ENCODE peak calls at places on chromosomes 5 and 9, in six cellular contexts. T is AG09309, S is BE2C, M is progenitor cell of endocrine pancreas, A is IMR-90, C is fibroblast of mammary gland. B is an unnamed sample.

GRCh38 chr5:78405820-78406750 is 45.7 kb downstream of the SCAMP1 start:
- DNase-seq in T (no peak), S (no peak), M (no peak), A (peak), C (peak), B (peak)

GRCh38 chr5:1548702-1549523 is 25.2 kb upstream of the LPCAT1 start:
- DNase-seq in T (no peak), S (no peak), M (no peak), A (no peak), C (no peak), B (no peak)

GRCh38 chr9:90071257-90071656 is 466.4 kb downstream of the GADD45G start:
- DNase-seq in T (no peak), S (no peak), M (no peak), A (no peak), C (no peak), B (no peak)

GRCh38 chr5:54993318-54993717 is 7.9 kb upstream of the ESM1 start:
- DNase-seq in T (no peak), S (no peak), M (no peak), A (peak), C (no peak), B (no peak)

GRCh38 chr5:56155992-56156584 is 77.0 kb downstream of the ANKRD55 start:
- DNase-seq in T (no peak), S (no peak), M (no peak), A (no peak), C (no peak), B (no peak)

GRCh38 chr5:96332535-96333396 is 100.3 kb downstream of the PCSK1 start:
- DNase-seq in T (no peak), S (no peak), M (no peak), A (no peak), C (no peak), B (no peak)

GRCh38 chr9:80369641-80370040 is 797.9 kb downstream of the TLE4 start:
- DNase-seq in T (no peak), S (no peak), M (no peak), A (no peak), C (peak), B (no peak)

GRCh38 chr5:170154297-170154696 is 48.6 kb downstream of the FOXI1 start:
- DNase-seq in T (no peak), S (no peak), M (no peak), A (no peak), C (no peak), B (no peak)

GRCh38 chr5:120405923-120406322 is 58.2 kb upstream of the PRR16 start:
- DNase-seq in T (no peak), S (no peak), M (no peak), A (peak), C (peak), B (no peak)

GRCh38 chr9:87039809-87040392 is 92.6 kb upstream of the GAS1 start:
- DNase-seq in T (no peak), S (no peak), M (no peak), A (peak), C (peak), B (no peak)

GRCh38 chr9:129775443-129775842 is 22.6 kb upstream of the PTGES start:
- DNase-seq in T (no peak), S (peak), M (no peak), A (no peak), C (no peak), B (no peak)

GRCh38 chr5:62574599-62574998 is 4.0 kb upstream of the LRRC70 start:
- DNase-seq in T (no peak), S (no peak), M (no peak), A (no peak), C (no peak), B (peak)

GRCh38 chr5:122576266-122577016 is 198.4 kb upstream of the SNX2 start:
- DNase-seq in T (no peak), S (no peak), M (no peak), A (no peak), C (no peak), B (no peak)

GRCh38 chr5:32712463-32713395 is 1.6 kb downstream of the NPR3 start:
- DNase-seq in T (no peak), S (no peak), M (no peak), A (peak), C (peak), B (peak)

GRCh38 chr5:32714836-32715235 is 3.7 kb downstream of the NPR3 start:
- DNase-seq in T (no peak), S (no peak), M (no peak), A (peak), C (no peak), B (no peak)

GRCh38 chr5:32710859-32711692 is at the start of gene NPR3:
- DNase-seq in T (no peak), S (no peak), M (no peak), A (peak), C (peak), B (no peak)

GRCh38 chr5:32711693-32712462 is 757 bp downstream of the NPR3 start:
- DNase-seq in T (no peak), S (no peak), M (no peak), A (peak), C (peak), B (peak)

GRCh38 chr5:32713396-32714381 is 2.6 kb downstream of the NPR3 start:
- DNase-seq in T (no peak), S (no peak), M (peak), A (peak), C (peak), B (peak)
- TF ChIP-seq CTCF in T (no peak), S (no peak), M (peak), A (no peak), C (no peak), B (no peak)

DNA sequence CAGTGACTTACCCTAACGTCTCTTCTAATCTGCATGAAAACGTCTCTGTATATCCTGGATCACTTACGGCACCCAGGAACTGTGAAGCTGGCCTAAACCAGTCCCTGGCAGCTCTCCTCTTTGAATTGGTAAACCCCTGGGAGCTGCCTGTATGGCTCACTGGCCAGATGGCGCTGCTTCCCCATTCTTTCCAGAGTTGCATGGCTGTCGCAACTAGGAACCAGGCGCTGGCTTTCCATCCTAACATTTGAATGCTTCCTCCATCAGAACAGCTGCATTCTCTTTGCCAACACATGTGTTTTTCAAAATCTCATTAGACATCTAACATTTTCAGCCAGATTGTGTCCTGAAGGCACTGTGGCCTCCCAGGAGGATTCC is 8.0 kb upstream of the PCA3 start:
- DNase-seq in T (no peak), S (peak), M (no peak), A (peak), C (peak), B (no peak)
- TF ChIP-seq CTCF in T (peak), S (peak), M (peak), A (peak), C (peak), B (peak)

GRCh38 chr9:691825-692363 is 149.6 kb upstream of the DMRT1 start:
- DNase-seq in T (no peak), S (no peak), M (no peak), A (no peak), C (no peak), B (no peak)

GRCh38 chr9:694499-695154 is 146.9 kb upstream of the DMRT1 start:
- DNase-seq in T (peak), S (no peak), M (no peak), A (peak), C (peak), B (no peak)

GRCh38 chr9:690517-691111 is 150.9 kb upstream of the DMRT1 start:
- DNase-seq in T (no peak), S (no peak), M (no peak), A (no peak), C (no peak), B (no peak)

GRCh38 chr9:693460-694390 is 147.8 kb upstream of the DMRT1 start:
- DNase-seq in T (peak), S (no peak), M (no peak), A (peak), C (peak), B (no peak)

GRCh38 chr9:692636-693459 is 148.6 kb upstream of the DMRT1 start:
- DNase-seq in T (no peak), S (no peak), M (no peak), A (no peak), C (no peak), B (no peak)
- TF ChIP-seq CTCF in T (no peak), S (no peak), M (no peak), A (no peak), C (no peak), B (no peak)

DNA sequence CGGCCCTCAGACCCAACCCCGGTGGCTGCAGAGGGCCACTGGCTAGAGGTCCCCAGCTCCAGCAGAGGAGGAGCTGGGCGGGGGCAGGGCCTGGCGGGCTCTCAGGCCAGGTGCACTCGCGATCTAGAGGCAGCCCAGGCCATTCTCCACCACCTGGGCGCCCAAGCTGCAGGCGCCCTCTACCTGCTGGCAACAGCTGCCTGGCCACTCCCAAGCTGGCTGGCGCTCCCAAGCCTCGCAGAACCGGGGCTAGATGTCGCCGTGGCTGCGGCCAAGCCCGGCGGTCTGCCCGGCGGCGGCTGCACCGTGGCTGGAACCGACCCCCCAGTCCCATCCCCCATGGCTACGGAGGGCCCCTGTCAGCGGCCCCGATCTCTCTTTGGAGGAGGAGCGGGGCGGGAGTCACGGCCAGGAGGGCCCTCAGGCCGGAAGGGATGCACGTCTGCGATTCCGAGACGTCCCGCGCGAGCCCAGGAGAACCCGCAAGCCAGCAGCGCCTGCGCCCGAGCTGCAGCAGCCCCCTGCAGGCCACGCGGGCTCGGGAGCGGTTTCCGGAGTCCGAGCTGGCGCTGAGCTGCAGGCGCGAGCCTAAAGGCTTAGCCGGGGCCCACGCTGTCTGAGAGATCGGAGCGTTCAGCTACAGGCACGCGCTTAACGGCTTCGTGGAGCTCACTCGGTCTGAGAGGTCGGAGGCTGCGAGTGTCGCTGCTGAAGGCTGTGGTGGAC is 44.3 kb upstream of the BICD2 start:
- DNase-seq in T (peak), S (peak), M (peak), A (peak), C (peak), B (peak)
- TF ChIP-seq CTCF in T (peak), S (peak), M (peak), A (peak), C (peak), B (peak)

GRCh38 chr9:84294551-84294950 is 46.0 kb downstream of the SLC28A3 start:
- DNase-seq in T (no peak), S (no peak), M (no peak), A (no peak), C (no peak), B (no peak)
- TF ChIP-seq CTCF in T (no peak), S (peak), M (peak), A (peak), C (no peak), B (peak)

GRCh38 chr5:133287500-133287899 is 235.7 kb downstream of the HSPA4 start:
- DNase-seq in T (no peak), S (no peak), M (peak), A (peak), C (peak), B (no peak)
- TF ChIP-seq CTCF in T (peak), S (peak), M (peak), A (peak), C (peak), B (peak)

GRCh38 chr5:132539716-132540115 is 3.6 kb downstream of the IL5 start:
- DNase-seq in T (no peak), S (no peak), M (no peak), A (no peak), C (peak), B (no peak)

GRCh38 chr5:132540764-132541163 is 2.6 kb downstream of the IL5 start:
- DNase-seq in T (no peak), S (no peak), M (no peak), A (no peak), C (no peak), B (no peak)

GRCh38 chr5:132543472-132544201 is at the start of gene IL5:
- DNase-seq in T (no peak), S (no peak), M (no peak), A (no peak), C (no peak), B (no peak)

GRCh38 chr5:132546108-132546507 is 2.8 kb upstream of the IL5 start:
- DNase-seq in T (no peak), S (no peak), M (no peak), A (no peak), C (no peak), B (no peak)

GRCh38 chr5:132540149-132540548 is 3.2 kb downstream of the IL5 start:
- DNase-seq in T (no peak), S (no peak), M (no peak), A (no peak), C (no peak), B (no peak)
- TF ChIP-seq CTCF in T (no peak), S (no peak), M (no peak), A (no peak), C (no peak), B (no peak)

GRCh38 chr9:16132513-16132912 is 579.7 kb downstream of the CCDC171 start:
- DNase-seq in T (peak), S (no peak), M (no peak), A (peak), C (peak), B (no peak)

GRCh38 chr9:16134351-16134750 is 581.5 kb downstream of the CCDC171 start:
- DNase-seq in T (no peak), S (no peak), M (no peak), A (no peak), C (no peak), B (no peak)

GRCh38 chr9:16135916-16136315 is 583.1 kb downstream of the CCDC171 start:
- DNase-seq in T (no peak), S (no peak), M (no peak), A (no peak), C (no peak), B (no peak)

GRCh38 chr9:16133032-16133431 is 580.2 kb downstream of the CCDC171 start:
- DNase-seq in T (no peak), S (no peak), M (no peak), A (no peak), C (no peak), B (no peak)

DNA sequence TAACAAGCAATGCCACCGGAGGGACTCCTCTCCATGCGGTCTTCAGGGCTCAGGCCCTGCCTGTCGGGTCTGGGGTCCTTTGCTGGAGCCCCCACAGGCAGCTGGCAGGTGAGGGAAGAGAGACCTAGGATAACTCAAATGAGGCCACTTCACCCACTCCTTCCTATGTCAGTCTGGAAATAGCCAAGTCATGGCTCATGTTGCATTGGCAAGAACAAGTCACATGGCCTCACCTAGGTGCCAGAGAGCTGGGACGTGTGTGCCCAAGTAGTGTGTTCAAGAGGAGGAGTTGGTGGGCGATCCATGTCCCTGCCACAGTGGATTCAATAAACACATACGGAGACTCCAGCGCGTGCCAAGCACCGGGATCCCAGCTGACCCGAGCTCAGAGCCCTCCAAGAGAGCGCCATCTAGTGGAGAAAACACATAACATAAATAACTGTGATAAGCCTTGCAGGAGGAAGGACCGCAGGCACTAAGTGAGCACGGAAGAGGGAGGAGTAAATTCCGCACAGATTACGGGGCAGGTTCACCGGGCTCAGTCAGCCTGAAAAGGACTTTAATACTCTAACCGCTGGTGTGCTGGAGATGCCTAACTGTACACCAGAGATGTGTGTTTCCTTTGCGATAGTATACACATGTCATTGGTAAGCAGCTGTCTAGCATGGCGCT is 580.8 kb downstream of the CCDC171 start:
- DNase-seq in T (no peak), S (peak), M (no peak), A (peak), C (peak), B (peak)
- TF ChIP-seq CTCF in T (peak), S (peak), M (peak), A (peak), C (peak), B (peak)

DNA sequence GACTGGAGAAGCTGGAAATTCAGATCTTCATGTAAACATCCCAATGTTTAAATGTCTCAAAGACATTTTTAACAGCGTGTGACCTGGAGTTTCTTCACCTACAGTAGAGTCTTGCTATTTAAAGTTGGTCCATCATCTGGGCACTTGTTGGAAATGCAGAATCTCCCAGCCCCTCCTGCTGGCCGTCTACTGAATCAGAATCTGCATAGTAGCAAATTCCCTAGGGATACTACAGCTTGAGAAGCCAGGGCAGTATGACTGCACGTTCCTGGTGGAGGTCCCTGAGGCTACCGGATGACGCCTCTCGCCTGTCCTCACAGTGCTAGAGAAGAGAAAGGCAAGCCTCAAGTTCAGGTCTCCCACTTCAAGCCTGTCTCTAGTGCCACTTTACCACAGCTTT is 15.7 kb downstream of the SAP30L start:
- DNase-seq in T (no peak), S (peak), M (no peak), A (peak), C (peak), B (no peak)
- TF ChIP-seq CTCF in T (peak), S (peak), M (peak), A (peak), C (peak), B (no peak)

B was measured in GM06990.